ENCODE peak calls at places on chromosomes 13 and 19, in five cellular contexts. D is upper lobe of left lung, U is thoracic aorta, K is bronchial epithelial cell, G is HFF-Myc. X is an unnamed sample.
A peak's percentile ranks its signal among the peaks of the same experiment; 100 is the strongest.

GRCh38 chr19:50490411-50490811 is 13.8 kb upstream of the GARIN5A start:
- DNase-seq in D (no peak), U (no peak), K (no peak), G (no peak), X (no peak)

GRCh38 chr19:46416077-46416709 is 2.8 kb upstream of the CCDC8 start:
- DNase-seq in D (peak; percentile 74), U (peak; percentile 73), K (peak; percentile 41), G (peak; percentile 52), X (no peak)

GRCh38 chr19:31338069-31338767 is 11.0 kb downstream of the TSHZ3 start:
- DNase-seq in D (no peak), U (no peak), K (no peak), G (no peak), X (peak; percentile 40)

GRCh38 chr13:98878421-98879126 is 99.3 kb downstream of the DOCK9 start:
- DNase-seq in D (no peak), U (no peak), K (no peak), G (no peak), X (no peak)

GRCh38 chr13:31767175-31767900 is 28.0 kb downstream of the RXFP2 start:
- DNase-seq in D (no peak), U (no peak), K (peak; percentile 72), G (no peak), X (no peak)

GRCh38 chr19:17504030-17504429 is 7.4 kb upstream of the PGLS start:
- DNase-seq in D (no peak), U (no peak), K (no peak), G (no peak), X (no peak)

GRCh38 chr13:19818223-19818842 is 35.6 kb upstream of the PSPC1 start:
- DNase-seq in D (peak; percentile 86), U (no peak), K (peak; percentile 38), G (no peak), X (peak; percentile 22)

GRCh38 chr13:84570831-84571230 is 688.6 kb upstream of the SLITRK1 start:
- DNase-seq in D (no peak), U (no peak), K (peak; percentile 13), G (no peak), X (no peak)

GRCh38 chr13:94641432-94641941 is 39.8 kb downstream of the GPR180 start:
- DNase-seq in D (no peak), U (no peak), K (peak; percentile 94), G (peak; percentile 61), X (no peak)

GRCh38 chr13:90868321-90868920 is 479.1 kb upstream of the MIR17HG start:
- DNase-seq in D (no peak), U (no peak), K (peak; percentile 28), G (no peak), X (no peak)

GRCh38 chr19:35171730-35172129 is 17.2 kb downstream of the FXYD5 start:
- DNase-seq in D (no peak), U (no peak), K (no peak), G (no peak), X (no peak)

GRCh38 chr19:55069137-55069858 is 6.3 kb upstream of the RDH13 start:
- DNase-seq in D (peak; percentile 78), U (no peak), K (peak; percentile 81), G (no peak), X (no peak)

GRCh38 chr19:29771708-29772415 is 39.9 kb upstream of the CCNE1 start:
- DNase-seq in D (peak; percentile 32), U (no peak), K (peak; percentile 18), G (no peak), X (no peak)

GRCh38 chr13:46721054-46721453 is 75.9 kb downstream of the ESD start:
- DNase-seq in D (peak; percentile 32), U (no peak), K (peak; percentile 18), G (peak; percentile 5), X (peak; percentile 31)

GRCh38 chr13:89204435-89204834 is 1533.3 kb downstream of the SLITRK5 start:
- DNase-seq in D (no peak), U (no peak), K (no peak), G (no peak), X (no peak)

GRCh38 chr19:9205506-9206113 is 13.8 kb downstream of the OR7D4 start:
- DNase-seq in D (peak; percentile 61), U (peak; percentile 3), K (peak; percentile 36), G (peak; percentile 9), X (peak; percentile 55)

GRCh38 chr19:12872941-12873890 is 8.0 kb downstream of the DNASE2 start:
- DNase-seq in D (peak; percentile 81), U (no peak), K (peak; percentile 62), G (peak; percentile 21), X (peak; percentile 39)

GRCh38 chr19:48859711-48860572 is 8.5 kb downstream of the PLEKHA4 start:
- DNase-seq in D (peak; percentile 69), U (no peak), K (no peak), G (no peak), X (no peak)

GRCh38 chr13:33761744-33762143 is 56.2 kb upstream of the RFC3 start:
- DNase-seq in D (no peak), U (no peak), K (peak; percentile 6), G (no peak), X (no peak)

GRCh38 chr13:45456196-45456972 is 8.4 kb upstream of the COG3 start:
- DNase-seq in D (no peak), U (no peak), K (peak; percentile 90), G (no peak), X (no peak)

GRCh38 chr13:20136781-20137703 is 23.8 kb downstream of the GJA3 start:
- DNase-seq in D (no peak), U (no peak), K (no peak), G (no peak), X (no peak)

GRCh38 chr19:47255947-47256687 is at the start of gene CCDC9:
- DNase-seq in D (peak; percentile 94), U (peak; percentile 84), K (peak; percentile 84), G (peak; percentile 85), X (peak; percentile 90)

GRCh38 chr13:98202026-98202425 is 25.0 kb upstream of the RNF113B start:
- DNase-seq in D (no peak), U (no peak), K (no peak), G (no peak), X (no peak)

GRCh38 chr19:36120092-36120983 is 5.1 kb downstream of the TBCB start:
- DNase-seq in D (no peak), U (no peak), K (no peak), G (no peak), X (no peak)

GRCh38 chr13:19267746-19268145 is 86.1 kb upstream of the TUBA3C start:
- DNase-seq in D (no peak), U (no peak), K (no peak), G (no peak), X (no peak)

GRCh38 chr19:56118666-56119584 is 2.2 kb downstream of the ZNF787 start:
- DNase-seq in D (no peak), U (no peak), K (no peak), G (no peak), X (no peak)

GRCh38 chr19:3842948-3843347 is 25.9 kb downstream of the ZFR2 start:
- DNase-seq in D (no peak), U (no peak), K (no peak), G (no peak), X (no peak)

GRCh38 chr13:112741185-112741755 is 51.4 kb downstream of the ATP11A start:
- DNase-seq in D (no peak), U (no peak), K (no peak), G (no peak), X (no peak)

GRCh38 chr13:114324334-114324733 is 10.0 kb downstream of the CHAMP1 start:
- DNase-seq in D (no peak), U (no peak), K (no peak), G (no peak), X (no peak)

GRCh38 chr19:35044317-35045117 is 3.0 kb downstream of the HPN start:
- DNase-seq in D (peak; percentile 60), U (no peak), K (peak; percentile 49), G (peak; percentile 33), X (peak; percentile 54)

GRCh38 chr19:3325451-3325850 is 40.9 kb upstream of the NFIC start:
- DNase-seq in D (no peak), U (no peak), K (no peak), G (no peak), X (no peak)

GRCh38 chr19:5718579-5719273 is 1.2 kb downstream of the LONP1 start:
- DNase-seq in D (no peak), U (no peak), K (peak; percentile 78), G (no peak), X (no peak)

GRCh38 chr19:35251456-35251855 is 2.7 kb downstream of the LSR start:
- DNase-seq in D (no peak), U (no peak), K (no peak), G (no peak), X (peak; percentile 10)

GRCh38 chr19:45087531-45087930 is 5.4 kb upstream of the PPP1R37 start:
- DNase-seq in D (peak; percentile 50), U (no peak), K (no peak), G (no peak), X (peak; percentile 72)

GRCh38 chr13:106117035-106117434 is 418.4 kb downstream of the EFNB2 start:
- DNase-seq in D (no peak), U (no peak), K (peak; percentile 62), G (peak; percentile 58), X (no peak)
- TF ChIP-seq CTCF in D (no peak), U (no peak), K (no peak), G (no peak), X (no peak)

GRCh38 chr13:48411281-48412099 is 1.4 kb downstream of the LPAR6 start:
- DNase-seq in D (no peak), U (no peak), K (peak; percentile 32), G (no peak), X (no peak)
- TF ChIP-seq CTCF in D (no peak), U (no peak), K (no peak), G (no peak), X (no peak)

DNA sequence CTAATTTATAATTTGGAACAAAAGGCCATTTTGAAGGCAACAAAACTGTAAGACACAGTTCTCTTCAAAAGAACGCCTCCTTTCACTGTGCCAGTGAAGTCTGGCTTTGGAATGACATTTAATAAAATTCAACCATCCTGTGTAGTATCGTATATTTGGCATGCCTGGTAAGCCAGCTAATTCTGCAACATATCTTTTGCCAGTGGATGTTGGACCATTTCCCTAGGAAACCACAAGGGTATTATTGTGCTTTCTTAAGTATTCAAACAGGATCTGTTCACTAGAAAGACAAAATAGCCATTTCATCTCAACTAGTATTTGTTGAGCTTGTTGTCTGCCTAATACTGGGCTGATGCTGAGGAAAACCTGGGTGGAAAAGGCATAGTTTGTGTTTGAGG is 111.6 kb downstream of the RGCC start:
- DNase-seq in D (no peak), U (no peak), K (no peak), G (no peak), X (no peak)
- TF ChIP-seq CTCF in D (no peak), U (peak; percentile 28), K (no peak), G (no peak), X (no peak)

DNA sequence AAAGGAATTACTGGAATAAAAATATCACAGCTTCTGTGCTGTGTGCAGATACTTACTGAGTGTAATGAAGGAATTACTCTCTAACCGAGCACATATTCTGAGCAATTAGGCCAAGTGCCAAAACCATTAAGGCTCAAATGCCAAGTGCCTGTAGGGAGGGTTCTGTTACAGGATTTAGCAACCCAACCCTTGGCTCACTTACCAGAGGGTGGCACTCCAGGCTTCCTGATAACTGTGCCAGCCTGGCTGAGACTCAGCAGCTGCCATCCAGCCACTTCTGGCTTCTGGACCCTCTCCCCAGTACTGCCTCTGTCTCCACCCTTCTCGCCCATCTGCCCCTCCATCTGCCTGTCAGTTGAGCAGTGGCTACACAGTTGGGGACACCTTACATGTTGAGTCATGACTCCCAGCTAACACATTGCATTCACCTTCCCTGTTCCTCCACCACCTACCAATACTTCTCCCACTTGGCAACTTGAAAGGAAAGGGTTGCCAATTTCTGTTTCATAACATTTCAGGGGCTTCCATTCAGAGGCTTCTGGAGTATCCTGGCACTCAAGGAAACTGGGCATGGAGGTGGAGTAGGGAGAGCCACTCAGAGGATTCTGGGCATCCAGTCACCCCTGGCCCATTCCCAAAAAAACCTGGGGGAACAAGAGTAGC is 110.5 kb downstream of the COG6 start:
- DNase-seq in D (peak; percentile 65), U (no peak), K (peak; percentile 46), G (no peak), X (no peak)
- TF ChIP-seq CTCF in D (no peak), U (no peak), K (peak; percentile 65), G (peak; percentile 29), X (no peak)

GRCh38 chr13:87280139-87280538 is 391.0 kb upstream of the SLITRK5 start:
- DNase-seq in D (no peak), U (no peak), K (no peak), G (no peak), X (no peak)
- TF ChIP-seq CTCF in D (no peak), U (no peak), K (peak; percentile 16), G (no peak), X (no peak)